ENCODE peak calls at places on chromosomes 11 and 22, in nine cellular contexts. E, R, K, A, H, U, B, G and Y are unnamed samples.
A peak's percentile ranks its signal among the peaks of the same experiment; 100 is the strongest.

GRCh38 chr11:35276396-35276795 is 137.4 kb downstream of the CD44 start:
- DNase-seq in H (peak; percentile 71), U (peak; percentile 51), R (no peak), K (no peak), E (peak; percentile 32), G (no peak), A (no peak), B (no peak), Y (no peak)

GRCh38 chr11:119424276-119424675 is 1.3 kb upstream of the THY1 start:
- DNase-seq in A (no peak), E (no peak), R (no peak), K (no peak), H (no peak), G (no peak), U (no peak), B (no peak), Y (no peak)

GRCh38 chr22:30047364-30047738 is 32.9 kb upstream of the HORMAD2 start:
- DNase-seq in K (no peak), A (no peak), U (peak; percentile 65), H (no peak), G (no peak), R (no peak), E (no peak), B (no peak), Y (no peak)

GRCh38 chr11:3614742-3615171 is 27.0 kb downstream of the ART5 start:
- DNase-seq in H (no peak), R (no peak), K (peak; percentile 71), G (no peak), A (peak; percentile 36), B (no peak), E (no peak), U (no peak), Y (peak; percentile 9)

GRCh38 chr11:58788355-58789023 is 56.0 kb downstream of the GLYATL2 start:
- DNase-seq in R (peak; percentile 34), K (no peak), G (no peak), B (no peak), U (peak; percentile 70), A (peak; percentile 38), E (peak; percentile 32), H (peak; percentile 65), Y (no peak)

GRCh38 chr11:3904228-3904627 is 48.8 kb downstream of the STIM1 start:
- DNase-seq in H (no peak), G (no peak), B (no peak), A (no peak), E (no peak), R (no peak), U (no peak), K (no peak), Y (no peak)

GRCh38 chr11:27331984-27332383 is 31.0 kb downstream of the CCDC34 start:
- DNase-seq in H (no peak), B (no peak), U (no peak), E (no peak), A (no peak), K (no peak), G (no peak), R (no peak), Y (no peak)

GRCh38 chr11:78753297-78753696 is 178.6 kb upstream of the NARS2 start:
- DNase-seq in A (no peak), R (no peak), K (no peak), G (no peak), B (no peak), H (no peak), E (no peak), U (no peak), Y (no peak)

GRCh38 chr11:68338041-68338800 is 25.8 kb downstream of the LRP5 start:
- DNase-seq in E (no peak), K (no peak), B (no peak), A (no peak), G (peak; percentile 37), H (peak; percentile 69), R (no peak), U (no peak), Y (peak; percentile 35)

DNA sequence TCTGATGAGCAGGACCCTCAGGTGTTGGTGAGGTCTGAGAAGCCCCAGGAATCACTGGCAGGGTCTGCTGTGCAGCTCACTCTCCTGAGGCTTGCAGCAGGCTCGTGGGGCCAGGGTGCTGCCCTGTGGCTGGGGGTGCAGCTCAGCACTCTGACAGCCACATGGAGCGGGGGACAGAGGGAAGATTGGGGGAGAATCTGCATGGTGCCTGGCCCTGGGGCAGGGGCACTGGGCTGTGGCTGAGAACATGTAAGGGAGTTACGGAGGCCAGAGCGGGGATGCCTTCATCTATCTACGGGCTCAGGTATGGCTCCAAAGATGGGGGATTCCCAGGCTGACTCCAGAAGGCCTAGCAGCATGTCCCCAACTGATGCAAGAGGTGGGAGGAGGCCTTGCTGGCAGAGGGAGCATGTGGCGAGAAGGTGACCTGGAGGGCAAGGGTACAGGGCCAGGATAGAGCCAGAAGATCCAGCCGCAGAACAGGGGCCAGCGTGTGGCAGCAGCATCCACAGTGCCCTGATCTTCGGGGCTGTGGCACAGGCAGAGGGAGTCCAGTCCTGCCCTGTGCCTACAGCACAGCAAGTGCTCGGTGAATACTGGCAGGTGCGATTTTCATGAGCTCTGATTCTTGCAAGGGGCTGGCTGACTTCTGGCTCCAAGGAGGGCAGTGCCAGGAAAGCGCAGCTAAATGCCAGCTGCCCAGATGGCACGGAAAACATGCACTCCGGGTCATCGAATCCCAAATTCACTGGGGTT is 184.7 kb downstream of the CTTN start:
- DNase-seq in R (peak; percentile 14), G (no peak), U (no peak), H (no peak), B (no peak), E (no peak), A (no peak), K (peak; percentile 54), Y (peak; percentile 8)
- H3K9me3 ChIP-seq in R (no peaks in the 10 kb centered on the region), G (peaks cover 81% of the 10 kb centered on the region), U (no peaks in the 10 kb centered on the region), H (no peaks in the 10 kb centered on the region), B (no peaks in the 10 kb centered on the region), E (no peaks in the 10 kb centered on the region), A (no peaks in the 10 kb centered on the region), K (no peaks in the 10 kb centered on the region), Y (no peaks in the 10 kb centered on the region)

GRCh38 chr11:117614695-117615094 is 182.3 kb downstream of the DSCAML1 start:
- DNase-seq in A (no peak), H (no peak), U (peak; percentile 76), K (peak; percentile 21), B (no peak), E (no peak), G (no peak), R (no peak), Y (no peak)
- TF ChIP-seq CTCF in A (no peak), H (no peak), U (peak; percentile 69), K (no peak), B (no peak), E (no peak), G (no peak), R (no peak), Y (no peak)

GRCh38 chr22:48047722-48048500 is 1285.5 kb downstream of the TBC1D22A start:
- DNase-seq in U (peak; percentile 28), E (no peak), R (no peak), G (no peak), K (no peak), H (no peak), B (no peak), A (no peak), Y (no peak)

GRCh38 chr22:48052621-48052890 is 1290.1 kb downstream of the TBC1D22A start:
- DNase-seq in U (peak; percentile 20), G (no peak), R (no peak), A (no peak), B (no peak), H (no peak), E (no peak), K (peak; percentile 42), Y (no peak)

GRCh38 chr22:48049116-48049515 is 1286.7 kb downstream of the TBC1D22A start:
- DNase-seq in K (no peak), U (peak; percentile 20), E (no peak), H (no peak), B (no peak), A (no peak), G (no peak), R (no peak), Y (no peak)

GRCh38 chr22:48051796-48052620 is 1289.6 kb downstream of the TBC1D22A start:
- DNase-seq in H (no peak), G (no peak), K (peak; percentile 16), E (no peak), A (no peak), R (no peak), B (no peak), U (peak; percentile 10), Y (no peak)

DNA sequence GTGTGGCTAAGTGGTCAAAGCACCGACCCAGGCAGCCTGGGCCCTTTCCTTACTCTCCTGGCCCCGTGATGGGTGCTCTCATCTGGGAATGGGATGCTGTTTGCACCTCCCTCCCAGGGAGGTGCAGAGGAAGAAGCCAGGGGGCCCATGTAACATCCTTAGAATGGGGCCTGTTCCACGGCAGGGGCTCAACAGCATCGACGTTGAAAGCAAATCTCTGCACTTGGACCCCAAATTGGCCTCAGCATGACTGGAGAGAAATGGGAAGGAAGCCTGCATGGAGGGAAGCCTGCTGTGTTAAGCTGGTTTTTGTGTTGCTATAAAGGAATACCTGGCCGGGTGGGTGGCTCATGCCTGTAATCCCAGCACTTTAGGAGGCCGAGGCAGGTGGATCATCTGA is 1288.4 kb downstream of the TBC1D22A start:
- DNase-seq in U (peak; percentile 15), A (no peak), B (no peak), G (no peak), K (no peak), H (no peak), E (no peak), R (no peak), Y (no peak)
- H3K9me3 ChIP-seq in U (no peaks in the 10 kb centered on the region), A (no peaks in the 10 kb centered on the region), B (no peaks in the 10 kb centered on the region), G (peaks cover 87% of the 10 kb centered on the region), K (no peaks in the 10 kb centered on the region), H (no peaks in the 10 kb centered on the region), E (no peaks in the 10 kb centered on the region), R (no peaks in the 10 kb centered on the region), Y (no peaks in the 10 kb centered on the region)

DNA sequence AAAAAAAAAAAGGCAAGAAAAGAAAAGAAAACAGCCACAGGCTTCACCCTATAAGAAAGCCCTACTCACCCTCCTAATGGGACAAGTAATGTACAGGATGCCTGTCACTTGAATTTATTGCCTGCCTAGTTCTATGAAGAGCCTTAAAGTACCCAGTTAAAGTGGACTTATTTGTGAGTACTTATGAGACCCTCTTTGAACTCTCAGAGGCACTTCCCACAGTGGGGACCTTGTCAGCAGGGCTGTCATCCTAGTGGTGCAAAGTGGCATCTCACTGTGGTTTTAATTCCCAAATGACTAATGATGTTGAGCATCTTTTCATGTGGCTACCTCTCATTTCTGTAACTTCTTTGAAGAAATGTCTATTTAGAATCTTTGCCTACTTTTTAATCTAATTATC is 41.8 kb upstream of the BARX2 start:
- DNase-seq in R (no peak), U (no peak), K (no peak), B (no peak), G (no peak), E (no peak), H (no peak), A (no peak), Y (no peak)
- TF ChIP-seq CTCF in R (no peak), U (peak; percentile 73), K (no peak), B (no peak), G (no peak), E (no peak), H (no peak), A (no peak), Y (no peak)

DNA sequence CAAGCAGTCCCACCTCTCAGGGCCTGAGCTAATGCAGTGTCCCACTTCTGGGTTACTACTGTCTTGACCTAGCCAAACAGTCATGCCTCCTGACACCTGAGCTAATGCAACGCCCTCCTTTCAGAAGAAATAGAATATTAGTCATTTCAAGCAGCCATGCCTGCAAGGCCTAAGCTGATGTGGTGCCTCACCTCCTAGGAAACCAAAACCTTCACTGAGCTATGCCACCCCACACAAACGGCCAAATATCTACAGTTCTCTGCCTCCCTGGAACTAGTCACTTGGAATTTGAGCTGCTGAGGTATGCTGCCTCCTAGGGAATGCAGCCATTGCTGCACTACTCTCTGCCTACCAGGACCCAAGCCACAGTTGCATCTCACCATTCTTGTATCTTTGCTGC is 8.3 kb upstream of the MS4A6E start:
- DNase-seq in B (no peak), H (no peak), R (no peak), A (no peak), K (no peak), U (no peak), G (no peak), E (no peak), Y (no peak)
- H3K9me3 ChIP-seq in B (peaks cover 11% of the 10 kb centered on the region), H (no peaks in the 10 kb centered on the region), R (no peaks in the 10 kb centered on the region), A (peaks cover 13% of the 10 kb centered on the region), K (no peaks in the 10 kb centered on the region), U (no peaks in the 10 kb centered on the region), G (peaks cover 11% of the 10 kb centered on the region), E (no peaks in the 10 kb centered on the region), Y (peaks cover 3% of the 10 kb centered on the region)